ENCODE peak calls at places on chromosomes 1 and 21, in ten cellular contexts. S is activated naive CD8-positive, alpha-beta T cell treated with anti-CD3 and anti-CD28 coated beads, Interleukin-2, amount 50 U/mL, for 24 hours; Z is HT1080; I is activated T-helper 1 cell treated with Interleukin-2 at 50 U/mL for 16 hours; T is endothelial cell; Q is activated CD4-positive, alpha-beta T cell treated with anti-CD3 and anti-CD28 coated beads, Interleukin-2, amount 50 U/mL, for 48 hours; K is stomach; E is Panc1; C is activated CD4-positive, CD25-positive, alpha-beta regulatory T cell treated with anti-CD3 and anti-CD28 coated beads, Interleukin-2, amount 50 U/mL, for 72 hours; P is astrocyte of the cerebellum. F is an unnamed sample.

GRCh38 chr1:11178021-11179015 is 10.8 kb upstream of the ANGPTL7 start:
- DNase-seq in S (no peak), Z (no peak), I (no peak), T (no peak), Q (no peak), K (no peak), E (no peak), C (no peak), P (no peak), F (no peak)

GRCh38 chr1:62735491-62736171 is 47.4 kb upstream of the DOCK7 start:
- DNase-seq in S (no peak), Z (peak; percentile 82), I (no peak), T (no peak), Q (no peak), K (no peak), E (no peak), C (no peak), P (no peak), F (no peak)

GRCh38 chr1:172697463-172698100 is 38.7 kb downstream of the FASLG start:
- DNase-seq in S (no peak), Z (no peak), I (no peak), T (no peak), Q (no peak), K (no peak), E (no peak), C (no peak), P (no peak), F (no peak)

GRCh38 chr21:33021667-33022066 is 4.1 kb upstream of the OLIG2 start:
- DNase-seq in S (no peak), Z (no peak), I (no peak), T (no peak), Q (no peak), K (no peak), E (no peak), C (no peak), P (no peak), F (no peak)

GRCh38 chr1:23478896-23479790 is 4.8 kb downstream of the ASAP3 start:
- DNase-seq in S (no peak), Z (peak; percentile 40), I (no peak), T (no peak), Q (no peak), K (peak; percentile 86), E (no peak), C (no peak), P (no peak), F (no peak)

GRCh38 chr1:22380024-22380785 is 71.4 kb upstream of the ZBTB40 start:
- DNase-seq in S (no peak), Z (peak; percentile 56), I (no peak), T (no peak), Q (no peak), K (no peak), E (no peak), C (no peak), P (no peak), F (no peak)

GRCh38 chr1:177278626-177279390 is 108.0 kb downstream of the BRINP2 start:
- DNase-seq in S (no peak), Z (peak; percentile 75), I (no peak), T (no peak), Q (no peak), K (no peak), E (no peak), C (no peak), P (no peak), F (no peak)

GRCh38 chr1:119647734-119648619 is at the start of gene ZNF697:
- DNase-seq in S (peak; percentile 65), Z (peak; percentile 98), I (no peak), T (peak; percentile 84), Q (peak; percentile 73), K (peak; percentile 99), E (peak; percentile 86), C (peak; percentile 35), P (peak; percentile 88), F (no peak)

GRCh38 chr1:29121951-29122661 is 1.6 kb downstream of the TMEM200B start:
- DNase-seq in S (no peak), Z (no peak), I (no peak), T (peak; percentile 32), Q (peak; percentile 17), K (no peak), E (no peak), C (no peak), P (no peak), F (no peak)

GRCh38 chr1:227941509-227942020 is 6.2 kb downstream of the WNT9A start:
- DNase-seq in S (no peak), Z (no peak), I (no peak), T (no peak), Q (no peak), K (peak; percentile 25), E (no peak), C (peak; percentile 22), P (no peak), F (no peak)

F was measured in T-helper 17 cell.